ENCODE peak calls at places on chromosomes 3 and 15, in nine cellular contexts. U is cardiac muscle cell, H is stomach, O is fibroblast of pulmonary artery, N is heart right ventricle, Y is astrocyte of the spinal cord, K is breast epithelium, D is esophagus squamous epithelium, I is choroid plexus epithelial cell. S is an unnamed sample.

GRCh38 chr3:56131976-56132590 is 336.2 kb downstream of the ERC2 start:
- DNase-seq in U (peak), H (no peak), O (peak), N (no peak), Y (peak), K (peak), D (no peak), I (peak), S (no peak)

GRCh38 chr15:51121631-51122225 is 27.0 kb upstream of the TNFAIP8L3 start:
- DNase-seq in U (no peak), H (no peak), O (peak), N (no peak), Y (no peak), K (no peak), D (no peak), I (no peak), S (no peak)

GRCh38 chr3:66139415-66139814 is 81.4 kb upstream of the SLC25A26 start:
- DNase-seq in U (no peak), H (no peak), O (no peak), N (no peak), Y (no peak), K (no peak), D (no peak), I (no peak), S (no peak)

GRCh38 chr3:158791259-158791920 is 10.5 kb upstream of the MFSD1 start:
- DNase-seq in U (peak), H (no peak), O (peak), N (no peak), Y (peak), K (no peak), D (no peak), I (peak), S (no peak)

GRCh38 chr3:16253601-16254000 is 11.1 kb downstream of the DPH3 start:
- DNase-seq in U (peak), H (no peak), O (peak), N (peak), Y (no peak), K (no peak), D (no peak), I (peak), S (no peak)

GRCh38 chr15:83282859-83283812 is 1.3 kb downstream of the BNC1 start:
- DNase-seq in U (peak), H (no peak), O (peak), N (peak), Y (peak), K (no peak), D (no peak), I (peak), S (no peak)

GRCh38 chr15:36024066-36024465 is 478.1 kb upstream of the DPH6 start:
- DNase-seq in U (peak), H (no peak), O (peak), N (no peak), Y (no peak), K (no peak), D (no peak), I (peak), S (no peak)

GRCh38 chr3:34024447-34025240 is 226.2 kb downstream of the PDCD6IP start:
- DNase-seq in U (no peak), H (no peak), O (peak), N (no peak), Y (no peak), K (no peak), D (no peak), I (peak), S (no peak)

GRCh38 chr3:121958801-121959200 is 63.2 kb downstream of the ILDR1 start:
- DNase-seq in U (no peak), H (no peak), O (no peak), N (no peak), Y (no peak), K (no peak), D (no peak), I (no peak), S (no peak)

GRCh38 chr15:38688761-38689160 is 124.1 kb upstream of the RASGRP1 start:
- DNase-seq in U (no peak), H (no peak), O (no peak), N (no peak), Y (no peak), K (no peak), D (no peak), I (no peak), S (no peak)

GRCh38 chr15:85417276-85417675 is 36.9 kb downstream of the AKAP13 start:
- DNase-seq in U (no peak), H (no peak), O (no peak), N (no peak), Y (no peak), K (no peak), D (no peak), I (no peak), S (no peak)

GRCh38 chr3:57556459-57557087 is 499 bp downstream of the PDE12 start:
- DNase-seq in U (peak), H (peak), O (peak), N (peak), Y (no peak), K (no peak), D (no peak), I (peak), S (no peak)

GRCh38 chr3:13110678-13111116 is 37.5 kb upstream of the IQSEC1 start:
- DNase-seq in U (no peak), H (no peak), O (no peak), N (no peak), Y (no peak), K (no peak), D (no peak), I (no peak), S (no peak)

GRCh38 chr3:71421820-71422566 is 161.5 kb downstream of the FOXP1 start:
- DNase-seq in U (no peak), H (no peak), O (no peak), N (no peak), Y (no peak), K (no peak), D (no peak), I (no peak), S (no peak)

GRCh38 chr3:156614642-156615511 is 59.5 kb upstream of the TIPARP start:
- DNase-seq in U (no peak), H (no peak), O (peak), N (no peak), Y (peak), K (no peak), D (no peak), I (peak), S (no peak)

GRCh38 chr3:71393093-71393492 is 190.4 kb downstream of the FOXP1 start:
- DNase-seq in U (no peak), H (no peak), O (no peak), N (no peak), Y (no peak), K (no peak), D (no peak), I (no peak), S (no peak)

GRCh38 chr15:81091889-81092558 is 42.0 kb upstream of the CFAP161 start:
- DNase-seq in U (peak), H (no peak), O (peak), N (no peak), Y (peak), K (no peak), D (no peak), I (peak), S (no peak)

GRCh38 chr3:32882603-32883025 is 64.8 kb downstream of the TRIM71 start:
- DNase-seq in U (no peak), H (no peak), O (no peak), N (no peak), Y (no peak), K (no peak), D (no peak), I (no peak), S (no peak)

GRCh38 chr3:186236357-186237020 is 125.5 kb downstream of the DGKG start:
- DNase-seq in U (no peak), H (no peak), O (no peak), N (no peak), Y (peak), K (no peak), D (no peak), I (peak), S (no peak)

GRCh38 chr3:186235554-186235953 is 126.5 kb downstream of the DGKG start:
- DNase-seq in U (no peak), H (no peak), O (no peak), N (no peak), Y (no peak), K (no peak), D (no peak), I (no peak), S (no peak)

GRCh38 chr3:186237915-186238314 is 124.1 kb downstream of the DGKG start:
- DNase-seq in U (no peak), H (no peak), O (no peak), N (no peak), Y (no peak), K (no peak), D (no peak), I (no peak), S (no peak)

GRCh38 chr3:186241910-186242821 is 119.9 kb downstream of the DGKG start:
- DNase-seq in U (peak), H (peak), O (peak), N (peak), Y (peak), K (no peak), D (no peak), I (peak), S (no peak)

GRCh38 chr3:186239321-186239720 is 122.7 kb downstream of the DGKG start:
- DNase-seq in U (no peak), H (peak), O (peak), N (no peak), Y (peak), K (no peak), D (no peak), I (no peak), S (no peak)
- TF ChIP-seq CTCF in U (no peak), H (peak), O (no peak), N (peak), Y (no peak), K (no peak), D (no peak), I (peak), S (peak)

GRCh38 chr15:71098920-71099319 is 16.4 kb upstream of the THSD4 start:
- DNase-seq in U (no peak), H (no peak), O (no peak), N (no peak), Y (no peak), K (no peak), D (no peak), I (no peak), S (no peak)

GRCh38 chr15:71105444-71105843 is 9.8 kb upstream of the THSD4 start:
- DNase-seq in U (no peak), H (no peak), O (no peak), N (no peak), Y (no peak), K (no peak), D (no peak), I (no peak), S (no peak)

GRCh38 chr15:71106802-71107500 is 8.3 kb upstream of the THSD4 start:
- DNase-seq in U (no peak), H (no peak), O (no peak), N (no peak), Y (peak), K (no peak), D (no peak), I (peak), S (no peak)

GRCh38 chr15:71104636-71105035 is 10.6 kb upstream of the THSD4 start:
- DNase-seq in U (no peak), H (no peak), O (no peak), N (no peak), Y (no peak), K (no peak), D (no peak), I (no peak), S (no peak)

GRCh38 chr15:71103102-71103676 is 12.1 kb upstream of the THSD4 start:
- DNase-seq in U (peak), H (peak), O (peak), N (no peak), Y (peak), K (no peak), D (no peak), I (peak), S (no peak)
- TF ChIP-seq CTCF in U (peak), H (peak), O (peak), N (peak), Y (peak), K (no peak), D (peak), I (peak), S (peak)

GRCh38 chr3:190384241-190384863 is 3.6 kb upstream of the CLDN16 start:
- DNase-seq in U (peak), H (peak), O (peak), N (no peak), Y (peak), K (no peak), D (no peak), I (peak), S (no peak)
- TF ChIP-seq CTCF in U (peak), H (peak), O (peak), N (peak), Y (peak), K (peak), D (peak), I (peak), S (no peak)

GRCh38 chr3:128537091-128537703 is 44.2 kb upstream of the GATA2 start:
- DNase-seq in U (no peak), H (no peak), O (no peak), N (no peak), Y (no peak), K (no peak), D (no peak), I (no peak), S (peak)
- TF ChIP-seq CTCF in U (no peak), H (no peak), O (no peak), N (no peak), Y (no peak), K (no peak), D (no peak), I (no peak), S (no peak)

DNA sequence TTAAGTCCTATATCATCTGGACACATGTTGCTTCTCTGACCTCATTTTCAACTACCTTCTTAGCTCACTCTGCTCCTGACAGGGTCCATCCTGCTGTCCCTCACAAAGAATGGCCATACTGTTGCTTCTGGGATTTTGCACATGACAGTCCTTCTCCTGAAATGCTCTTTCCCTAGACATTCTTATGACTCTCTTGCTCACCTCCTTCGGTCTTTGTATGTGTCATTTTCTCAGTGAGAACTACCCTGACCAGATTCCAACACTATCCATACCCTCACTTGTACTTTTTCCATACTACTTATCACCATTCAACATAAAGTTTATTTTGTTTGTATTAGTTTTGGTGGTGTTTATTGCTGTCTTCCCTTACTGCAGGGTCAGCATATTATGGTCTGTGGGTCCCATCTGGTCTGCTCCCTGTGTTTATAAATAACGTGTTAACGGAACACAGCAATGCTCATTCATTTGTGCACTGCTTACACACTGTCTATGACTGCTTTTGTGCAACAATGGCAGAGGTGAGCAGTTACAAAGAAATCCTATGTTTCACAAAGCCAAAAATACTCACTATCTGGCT is 159.5 kb downstream of the SPATA16 start:
- DNase-seq in U (no peak), H (no peak), O (no peak), N (no peak), Y (no peak), K (no peak), D (no peak), I (no peak), S (no peak)
- TF ChIP-seq CTCF in U (no peak), H (no peak), O (no peak), N (no peak), Y (no peak), K (no peak), D (no peak), I (no peak), S (no peak)

DNA sequence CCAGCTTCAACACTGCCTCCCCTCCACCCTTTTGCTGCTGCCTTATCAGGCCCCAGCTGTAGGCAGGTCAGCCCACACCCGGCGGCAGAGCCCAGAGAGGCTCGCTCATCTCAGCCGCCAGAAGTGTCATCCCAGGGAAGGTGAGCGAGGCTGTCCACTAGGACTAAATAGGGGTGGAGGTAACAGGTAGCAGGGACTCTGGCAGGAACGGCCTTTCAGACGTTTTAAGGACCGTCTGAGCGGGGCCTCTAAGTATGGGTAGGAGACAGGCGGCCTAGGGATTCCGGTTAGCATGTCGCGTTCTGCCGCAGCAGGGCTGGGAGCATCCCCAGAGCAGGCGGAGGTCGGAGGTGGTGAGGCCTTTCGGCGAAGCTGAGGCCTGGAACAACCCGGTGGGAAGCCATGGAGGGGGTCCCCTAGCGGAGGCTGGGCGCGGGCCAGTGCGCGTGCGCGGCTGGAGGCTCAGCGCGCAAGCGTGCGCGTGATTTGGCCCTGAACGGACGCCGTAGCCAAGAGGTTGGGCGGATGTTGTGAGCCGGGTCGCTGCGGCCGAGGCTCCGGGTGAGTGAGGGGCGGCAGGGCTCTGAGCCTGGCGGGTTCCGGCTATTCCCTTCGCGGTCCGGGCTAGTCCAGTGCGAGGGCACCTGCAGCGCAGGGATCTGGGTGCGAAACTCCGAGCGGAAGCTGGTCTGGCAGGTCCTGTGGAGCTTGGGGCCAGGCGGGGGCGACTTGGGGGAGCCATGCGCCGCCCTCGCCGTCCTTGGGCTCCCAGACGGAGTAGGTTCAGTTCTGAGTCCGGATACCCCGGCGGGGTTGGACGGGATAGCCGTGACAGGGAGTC is at the start of the genes MST1 and RNF123:
- DNase-seq in U (peak), H (peak), O (peak), N (peak), Y (peak), K (peak), D (no peak), I (peak), S (peak)
- TF ChIP-seq CTCF in U (peak), H (peak), O (peak), N (peak), Y (peak), K (no peak), D (peak), I (peak), S (peak)

GRCh38 chr3:134883697-134884385 is 88.8 kb downstream of the EPHB1 start:
- DNase-seq in U (no peak), H (no peak), O (no peak), N (no peak), Y (no peak), K (no peak), D (no peak), I (no peak), S (no peak)
- TF ChIP-seq CTCF in U (no peak), H (no peak), O (no peak), N (no peak), Y (no peak), K (no peak), D (no peak), I (no peak), S (no peak)